ENCODE peak calls at places on chromosomes 3 and 15, in nine cellular contexts. N, P, I, W, S, E, C, H and R are unnamed samples.

GRCh38 chr15:48766196-48766595 is 44.7 kb downstream of the CEP152 start:
- DNase-seq in N (peak; percentile 59), P (peak; percentile 77), I (no peak), W (no peak), S (no peak), E (no peak), C (no peak), H (peak; percentile 59), R (peak; percentile 64)

GRCh38 chr15:63892794-63893441 is 59.2 kb upstream of the HERC1 start:
- DNase-seq in N (peak; percentile 52), P (no peak), I (no peak), W (peak; percentile 53), S (no peak), E (no peak), C (no peak), H (no peak), R (no peak)

GRCh38 chr3:184315506-184315867 is 1.1 kb downstream of the EIF4G1 start:
- DNase-seq in N (no peak), P (no peak), I (no peak), W (no peak), S (no peak), E (no peak), C (no peak), H (no peak), R (no peak)

GRCh38 chr3:53941945-53942344 is 50.3 kb upstream of the SELENOK start:
- DNase-seq in N (no peak), P (peak; percentile 8), I (no peak), W (no peak), S (no peak), E (no peak), C (no peak), H (no peak), R (peak; percentile 12)

GRCh38 chr3:13621381-13622221 is 72.7 kb downstream of the FBLN2 start:
- DNase-seq in N (no peak), P (no peak), I (peak; percentile 6), W (no peak), S (no peak), E (no peak), C (no peak), H (no peak), R (no peak)

GRCh38 chr3:149657458-149657795 is 398 bp downstream of the WWTR1 start:
- DNase-seq in N (peak; percentile 66), P (peak; percentile 63), I (peak; percentile 65), W (peak; percentile 57), S (peak; percentile 60), E (no peak), C (no peak), H (peak; percentile 59), R (peak; percentile 54)

GRCh38 chr3:129892857-129893615 is 475 bp downstream of the TMCC1 start:
- DNase-seq in N (no peak), P (peak; percentile 15), I (peak; percentile 9), W (peak; percentile 80), S (no peak), E (peak; percentile 80), C (peak; percentile 41), H (peak; percentile 7), R (no peak)

GRCh38 chr3:10996345-10997050 is 4.0 kb downstream of the SLC6A1 start:
- DNase-seq in N (no peak), P (no peak), I (no peak), W (no peak), S (no peak), E (no peak), C (no peak), H (no peak), R (no peak)

GRCh38 chr15:85749261-85750151 is 45.2 kb downstream of the KLHL25 start:
- DNase-seq in N (no peak), P (peak; percentile 27), I (peak; percentile 47), W (no peak), S (no peak), E (no peak), C (no peak), H (peak; percentile 40), R (no peak)

GRCh38 chr3:72418149-72418686 is 430.0 kb downstream of the SHQ1 start:
- DNase-seq in N (no peak), P (peak; percentile 22), I (no peak), W (no peak), S (no peak), E (no peak), C (no peak), H (peak; percentile 30), R (peak; percentile 56)

GRCh38 chr3:188232676-188233075 is 78.7 kb downstream of the LPP start:
- DNase-seq in N (no peak), P (no peak), I (no peak), W (no peak), S (no peak), E (no peak), C (no peak), H (no peak), R (no peak)

GRCh38 chr3:70249509-70250160 is 62.8 kb downstream of the MDFIC2 start:
- DNase-seq in N (no peak), P (peak; percentile 78), I (peak; percentile 5), W (no peak), S (no peak), E (no peak), C (no peak), H (peak; percentile 30), R (peak; percentile 17)

GRCh38 chr15:39100106-39100505 is 480.8 kb upstream of the THBS1 start:
- DNase-seq in N (no peak), P (no peak), I (no peak), W (no peak), S (no peak), E (no peak), C (no peak), H (no peak), R (no peak)

GRCh38 chr3:141940204-141940776 is 63.8 kb downstream of the ATP1B3 start:
- DNase-seq in N (peak; percentile 15), P (peak; percentile 80), I (peak; percentile 58), W (no peak), S (peak; percentile 83), E (peak; percentile 39), C (peak; percentile 99), H (peak; percentile 42), R (peak; percentile 99)

GRCh38 chr3:143081365-143081764 is 38.2 kb upstream of the CHST2 start:
- DNase-seq in N (no peak), P (no peak), I (no peak), W (no peak), S (no peak), E (no peak), C (no peak), H (no peak), R (no peak)

GRCh38 chr3:196198771-196199753 is 12.1 kb downstream of the ZDHHC19 start:
- DNase-seq in N (no peak), P (no peak), I (no peak), W (no peak), S (no peak), E (peak; percentile 18), C (no peak), H (peak; percentile 15), R (no peak)

GRCh38 chr15:98881526-98882517 is 125.8 kb downstream of the PGPEP1L start:
- DNase-seq in N (no peak), P (peak; percentile 64), I (peak; percentile 74), W (no peak), S (no peak), E (peak; percentile 53), C (peak; percentile 42), H (peak; percentile 85), R (peak; percentile 69)

DNA sequence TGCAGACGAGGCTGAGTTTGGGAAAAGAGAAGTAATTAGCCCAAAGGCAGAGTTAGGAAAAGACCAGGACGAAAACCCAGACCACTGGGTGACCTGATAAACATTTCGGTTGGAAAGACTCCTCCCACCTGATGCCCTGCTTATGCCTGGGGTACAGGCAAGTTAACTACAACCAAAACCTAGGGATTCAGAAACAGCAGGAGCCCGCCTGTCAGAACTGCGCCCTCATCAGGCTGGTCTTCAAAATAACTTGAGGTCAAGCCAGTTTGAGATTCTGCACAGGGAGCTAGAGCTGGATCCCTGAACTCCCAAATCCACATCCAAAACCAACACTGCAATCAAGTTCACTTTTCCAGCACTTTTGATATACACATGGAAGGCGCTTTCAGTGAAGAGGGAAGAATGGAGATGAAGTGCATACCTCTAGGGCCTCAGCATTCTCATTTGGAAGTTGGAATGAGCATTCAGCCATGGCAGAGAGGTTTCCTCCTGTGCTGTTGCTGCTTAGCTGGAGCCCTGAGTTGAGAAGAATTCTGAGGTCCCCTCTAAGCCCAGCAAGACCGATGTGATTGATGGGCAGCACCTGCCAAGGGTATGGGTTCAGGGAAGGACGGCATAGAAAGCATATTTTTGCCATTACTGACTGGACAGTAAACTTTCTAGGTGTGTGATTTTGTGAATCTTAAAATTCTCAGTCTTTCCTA is 11.6 kb downstream of the TSEN2 start:
- DNase-seq in N (no peak), P (no peak), I (no peak), W (no peak), S (no peak), E (no peak), C (no peak), H (no peak), R (no peak)
- TF ChIP-seq CTCF in N (no peak), P (no peak), I (no peak), W (no peak), S (no peak), E (peak; percentile 65), C (no peak), H (peak; percentile 29), R (peak; percentile 9)

DNA sequence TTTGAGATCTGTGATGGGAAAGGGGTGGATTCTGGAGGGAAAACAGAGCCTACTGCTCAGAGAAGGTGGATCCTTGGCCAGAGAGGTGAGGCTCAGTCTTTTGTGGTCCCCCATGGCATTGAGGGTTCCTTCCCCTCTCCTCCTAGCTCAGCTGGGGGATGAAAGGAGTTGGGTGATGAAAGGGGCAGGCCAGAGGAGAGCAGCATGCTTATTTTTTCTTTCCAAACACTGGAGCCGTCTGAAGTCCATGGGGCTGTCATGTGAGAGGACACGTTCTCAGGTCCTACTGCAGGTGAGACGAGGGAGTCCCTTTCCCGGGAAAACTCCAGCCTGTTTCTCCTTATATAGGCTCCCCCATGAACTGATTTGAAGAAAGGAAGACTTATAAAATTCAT is 71.4 kb downstream of the SCN5A start:
- DNase-seq in N (no peak), P (no peak), I (no peak), W (peak; percentile 6), S (no peak), E (no peak), C (no peak), H (no peak), R (no peak)
- H3K4me3 ChIP-seq in N (no peak overlapping the region), P (no peak overlapping the region), I (no peak overlapping the region), W (no peak overlapping the region), S (no peak overlapping the region), E (no peak overlapping the region), C (no peak overlapping the region), H (no peak overlapping the region), R (no peak overlapping the region)

GRCh38 chr3:163043074-163043473 is 1546.5 kb downstream of the OTOL1 start:
- DNase-seq in N (no peak), P (no peak), I (peak; percentile 3), W (no peak), S (no peak), E (no peak), C (no peak), H (peak; percentile 24), R (no peak)
- TF ChIP-seq CTCF in N (no peak), P (peak; percentile 11), I (peak; percentile 32), W (no peak), S (peak; percentile 20), E (no peak), C (peak; percentile 25), H (peak; percentile 47), R (no peak)

DNA sequence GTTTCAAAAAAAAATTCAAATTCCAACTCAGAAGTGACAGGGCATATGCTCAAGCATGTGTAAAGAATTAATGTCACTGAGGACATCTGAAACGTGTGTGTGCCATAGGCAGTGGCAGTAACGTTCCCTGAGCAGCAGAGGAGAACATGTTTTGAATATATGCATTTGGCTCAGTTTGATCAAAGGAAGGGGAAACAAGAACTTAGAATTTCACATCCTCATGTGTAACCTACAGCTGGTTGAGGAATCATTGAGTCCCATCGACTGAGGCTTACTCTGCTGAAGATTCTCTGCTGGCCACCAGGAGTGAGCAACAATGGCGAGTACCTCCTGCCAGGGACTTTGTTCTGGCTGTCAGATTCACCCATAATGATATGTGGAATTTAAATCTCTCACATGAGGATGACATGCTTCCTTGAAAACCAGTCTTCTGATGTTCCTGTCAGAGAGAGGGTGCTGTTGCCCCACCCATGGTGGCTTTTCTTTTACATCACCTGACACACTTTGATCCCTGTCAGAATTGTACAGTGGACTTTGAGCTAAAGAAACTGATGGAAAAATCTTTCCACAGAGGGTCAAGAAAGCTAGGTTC is 21.3 kb downstream of the GORASP1 start:
- DNase-seq in N (no peak), P (no peak), I (no peak), W (no peak), S (no peak), E (peak; percentile 91), C (no peak), H (no peak), R (no peak)
- H3K4me3 ChIP-seq in N (no peak overlapping the region), P (no peak overlapping the region), I (no peak overlapping the region), W (no peak overlapping the region), S (no peak overlapping the region), E (peak overlapping the region; percentile 30), C (no peak overlapping the region), H (no peak overlapping the region), R (no peak overlapping the region)